ENCODE peak calls at places on chromosomes 5 and 9, in nine cellular contexts. One of them, this sample, is unnamed.
A peak's percentile ranks its signal among the peaks of the same experiment; 100 is the strongest.

GRCh38 chr5:14582797-14583137 is 1.2 kb downstream of the OTULINL start:
- DNase-seq in endothelial cell of umbilical vein: no peak
- DNase-seq in testis: no peak
- DNase-seq in body of pancreas: no peak
- DNase-seq in sigmoid colon: no peak
- DNase-seq in A549: no peak
- DNase-seq in breast epithelium: no peak
- DNase-seq in stomach: no peak
- DNase-seq in transverse colon: no peak
- DNase-seq in this sample: no peak

GRCh38 chr9:101514056-101514455 is 19.6 kb upstream of the RNF20 start:
- DNase-seq in endothelial cell of umbilical vein: no peak
- DNase-seq in testis: no peak
- DNase-seq in body of pancreas: no peak
- DNase-seq in sigmoid colon: no peak
- DNase-seq in A549: no peak
- DNase-seq in breast epithelium: no peak
- DNase-seq in stomach: no peak
- DNase-seq in transverse colon: no peak
- DNase-seq in this sample: no peak

GRCh38 chr5:149417714-149418368 is 38.7 kb upstream of the IL17B start:
- DNase-seq in endothelial cell of umbilical vein: no peak
- DNase-seq in testis: no peak
- DNase-seq in body of pancreas: no peak
- DNase-seq in sigmoid colon: peak; percentile 70
- DNase-seq in A549: no peak
- DNase-seq in breast epithelium: no peak
- DNase-seq in stomach: no peak
- DNase-seq in transverse colon: no peak
- DNase-seq in this sample: no peak

GRCh38 chr5:179759961-179760541 is 27.4 kb downstream of the MAML1 start:
- DNase-seq in endothelial cell of umbilical vein: no peak
- DNase-seq in testis: no peak
- DNase-seq in body of pancreas: no peak
- DNase-seq in sigmoid colon: no peak
- DNase-seq in A549: no peak
- DNase-seq in breast epithelium: no peak
- DNase-seq in stomach: no peak
- DNase-seq in transverse colon: no peak
- DNase-seq in this sample: no peak

GRCh38 chr9:126676685-126677143 is 63.0 kb downstream of the LMX1B start:
- DNase-seq in endothelial cell of umbilical vein: no peak
- DNase-seq in testis: no peak
- DNase-seq in body of pancreas: no peak
- DNase-seq in sigmoid colon: no peak
- DNase-seq in A549: no peak
- DNase-seq in breast epithelium: peak; percentile 54
- DNase-seq in stomach: no peak
- DNase-seq in transverse colon: no peak
- DNase-seq in this sample: no peak

GRCh38 chr5:132389051-132389331 is 19.5 kb downstream of the SLC22A5 start:
- DNase-seq in endothelial cell of umbilical vein: no peak
- DNase-seq in testis: no peak
- DNase-seq in body of pancreas: no peak
- DNase-seq in sigmoid colon: no peak
- DNase-seq in A549: no peak
- DNase-seq in breast epithelium: no peak
- DNase-seq in stomach: no peak
- DNase-seq in transverse colon: no peak
- DNase-seq in this sample: no peak

GRCh38 chr9:126524353-126525077 is 89.2 kb upstream of the LMX1B start:
- DNase-seq in endothelial cell of umbilical vein: no peak
- DNase-seq in testis: no peak
- DNase-seq in body of pancreas: no peak
- DNase-seq in sigmoid colon: peak; percentile 41
- DNase-seq in A549: no peak
- DNase-seq in breast epithelium: no peak
- DNase-seq in stomach: no peak
- DNase-seq in transverse colon: no peak
- DNase-seq in this sample: no peak

GRCh38 chr5:120055858-120056257 is 408.2 kb upstream of the PRR16 start:
- DNase-seq in endothelial cell of umbilical vein: peak; percentile 17
- DNase-seq in testis: no peak
- DNase-seq in body of pancreas: no peak
- DNase-seq in sigmoid colon: no peak
- DNase-seq in A549: no peak
- DNase-seq in breast epithelium: no peak
- DNase-seq in stomach: no peak
- DNase-seq in transverse colon: no peak
- DNase-seq in this sample: peak; percentile 14

GRCh38 chr5:160769264-160769663 is 82.7 kb downstream of the ATP10B start:
- DNase-seq in endothelial cell of umbilical vein: no peak
- DNase-seq in testis: no peak
- DNase-seq in body of pancreas: no peak
- DNase-seq in sigmoid colon: no peak
- DNase-seq in A549: no peak
- DNase-seq in breast epithelium: no peak
- DNase-seq in stomach: no peak
- DNase-seq in transverse colon: peak; percentile 79
- DNase-seq in this sample: no peak

GRCh38 chr9:125529589-125530515 is 177.2 kb downstream of the MAPKAP1 start:
- DNase-seq in endothelial cell of umbilical vein: no peak
- DNase-seq in testis: no peak
- DNase-seq in body of pancreas: no peak
- DNase-seq in sigmoid colon: no peak
- DNase-seq in A549: no peak
- DNase-seq in breast epithelium: no peak
- DNase-seq in stomach: no peak
- DNase-seq in transverse colon: no peak
- DNase-seq in this sample: no peak

GRCh38 chr9:97866848-97867247 is 13.8 kb downstream of the FOXE1 start:
- DNase-seq in endothelial cell of umbilical vein: no peak
- DNase-seq in testis: no peak
- DNase-seq in body of pancreas: no peak
- DNase-seq in sigmoid colon: no peak
- DNase-seq in A549: no peak
- DNase-seq in breast epithelium: no peak
- DNase-seq in stomach: no peak
- DNase-seq in transverse colon: no peak
- DNase-seq in this sample: no peak

GRCh38 chr5:165188555-165189260 is 1683.3 kb downstream of the MAT2B start:
- DNase-seq in endothelial cell of umbilical vein: no peak
- DNase-seq in testis: no peak
- DNase-seq in body of pancreas: no peak
- DNase-seq in sigmoid colon: no peak
- DNase-seq in A549: no peak
- DNase-seq in breast epithelium: no peak
- DNase-seq in stomach: no peak
- DNase-seq in transverse colon: no peak
- DNase-seq in this sample: no peak

GRCh38 chr5:145776886-145777285 is 58.3 kb downstream of the PRELID2 start:
- DNase-seq in endothelial cell of umbilical vein: no peak
- DNase-seq in testis: no peak
- DNase-seq in body of pancreas: no peak
- DNase-seq in sigmoid colon: no peak
- DNase-seq in A549: no peak
- DNase-seq in breast epithelium: no peak
- DNase-seq in stomach: no peak
- DNase-seq in transverse colon: no peak
- DNase-seq in this sample: no peak

GRCh38 chr5:145778144-145778900 is 56.8 kb downstream of the PRELID2 start:
- DNase-seq in endothelial cell of umbilical vein: no peak
- DNase-seq in testis: no peak
- DNase-seq in body of pancreas: no peak
- DNase-seq in sigmoid colon: no peak
- DNase-seq in A549: no peak
- DNase-seq in breast epithelium: no peak
- DNase-seq in stomach: no peak
- DNase-seq in transverse colon: no peak
- DNase-seq in this sample: no peak

GRCh38 chr5:145777445-145778063 is 57.6 kb downstream of the PRELID2 start:
- DNase-seq in endothelial cell of umbilical vein: no peak
- DNase-seq in testis: no peak
- DNase-seq in body of pancreas: no peak
- DNase-seq in sigmoid colon: no peak
- DNase-seq in A549: no peak
- DNase-seq in breast epithelium: no peak
- DNase-seq in stomach: no peak
- DNase-seq in transverse colon: no peak
- DNase-seq in this sample: no peak

GRCh38 chr5:145775893-145776444 is 59.2 kb downstream of the PRELID2 start:
- DNase-seq in endothelial cell of umbilical vein: peak; percentile 66
- DNase-seq in testis: no peak
- DNase-seq in body of pancreas: no peak
- DNase-seq in sigmoid colon: no peak
- DNase-seq in A549: peak; percentile 80
- DNase-seq in breast epithelium: no peak
- DNase-seq in stomach: no peak
- DNase-seq in transverse colon: no peak
- DNase-seq in this sample: peak; percentile 76

DNA sequence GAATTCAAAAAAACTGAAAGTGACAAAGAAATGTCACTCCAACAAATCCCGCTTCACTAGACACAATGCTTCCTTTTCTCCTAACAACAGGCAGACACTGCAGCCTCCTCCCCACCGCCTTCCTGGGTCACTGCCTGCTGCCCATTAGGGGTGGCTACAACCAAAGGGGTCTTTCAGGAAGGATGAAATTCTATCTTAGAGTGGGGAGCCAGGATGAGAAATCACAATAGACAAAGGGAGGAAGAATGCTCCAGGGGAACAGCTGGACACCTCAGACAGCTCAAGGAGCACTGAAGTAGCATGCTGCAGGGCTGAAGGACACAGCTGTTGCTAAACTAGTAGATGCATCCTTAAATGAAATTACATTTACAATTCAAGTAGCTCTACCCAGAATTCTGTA is 54.2 kb downstream of the PRELID2 start:
- DNase-seq in endothelial cell of umbilical vein: no peak
- DNase-seq in testis: no peak
- DNase-seq in body of pancreas: no peak
- DNase-seq in sigmoid colon: no peak
- DNase-seq in A549: no peak
- DNase-seq in breast epithelium: no peak
- DNase-seq in stomach: no peak
- DNase-seq in transverse colon: no peak
- DNase-seq in this sample: no peak
- TF ChIP-seq POLR2A in endothelial cell of umbilical vein: no peak
- TF ChIP-seq POLR2A in testis: no peak
- TF ChIP-seq POLR2A in body of pancreas: no peak
- TF ChIP-seq POLR2A in sigmoid colon: no peak
- TF ChIP-seq POLR2A in A549: no peak
- TF ChIP-seq POLR2A in breast epithelium: no peak
- TF ChIP-seq POLR2A in stomach: no peak
- TF ChIP-seq POLR2A in transverse colon: no peak
- TF ChIP-seq POLR2A in this sample: no peak

GRCh38 chr5:178464431-178465048 is 125.7 kb downstream of the COL23A1 start:
- DNase-seq in endothelial cell of umbilical vein: no peak
- DNase-seq in testis: no peak
- DNase-seq in body of pancreas: no peak
- DNase-seq in sigmoid colon: no peak
- DNase-seq in A549: no peak
- DNase-seq in breast epithelium: no peak
- DNase-seq in stomach: peak; percentile 10
- DNase-seq in transverse colon: no peak
- DNase-seq in this sample: no peak
- H3K4me3 ChIP-seq in endothelial cell of umbilical vein: no peak overlapping the region
- H3K4me3 ChIP-seq in testis: no peak overlapping the region
- H3K4me3 ChIP-seq in body of pancreas: no peak overlapping the region
- H3K4me3 ChIP-seq in sigmoid colon: no peak overlapping the region
- H3K4me3 ChIP-seq in A549: no peak overlapping the region
- H3K4me3 ChIP-seq in breast epithelium: no peak overlapping the region
- H3K4me3 ChIP-seq in stomach: no peak overlapping the region
- H3K4me3 ChIP-seq in transverse colon: no peak overlapping the region
- H3K4me3 ChIP-seq in this sample: no peak overlapping the region

DNA sequence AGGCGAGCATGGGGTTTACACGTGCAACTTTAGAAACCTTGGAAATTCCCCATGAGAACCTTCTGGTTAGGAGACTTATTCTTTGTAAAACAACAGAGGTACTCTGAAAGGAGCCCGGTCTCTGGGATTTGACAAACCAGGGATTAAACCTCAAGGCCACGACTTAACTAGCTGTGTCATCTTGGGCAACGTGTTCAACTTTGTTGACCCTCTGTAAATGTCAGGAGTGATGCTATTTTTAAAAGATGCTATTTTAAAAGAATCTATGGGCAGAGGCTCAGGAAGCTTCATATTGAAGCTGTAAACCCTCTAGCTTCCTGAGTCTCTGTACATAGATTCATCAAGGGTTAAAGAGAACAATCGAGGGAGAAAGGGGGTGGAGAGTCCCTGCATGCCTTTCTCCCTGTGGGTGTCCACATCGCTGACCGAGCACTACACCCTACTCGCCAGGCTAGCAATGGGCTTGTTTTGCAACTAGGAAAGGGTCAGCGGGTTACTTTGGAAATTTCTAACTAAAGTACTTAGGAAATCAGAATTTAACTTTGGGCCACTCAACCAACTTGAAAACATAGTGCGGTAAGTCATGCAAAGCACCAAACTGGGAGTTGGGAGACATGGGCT is 2.1 kb downstream of the SLC36A2 start:
- DNase-seq in endothelial cell of umbilical vein: no peak
- DNase-seq in testis: no peak
- DNase-seq in body of pancreas: no peak
- DNase-seq in sigmoid colon: no peak
- DNase-seq in A549: no peak
- DNase-seq in breast epithelium: no peak
- DNase-seq in stomach: no peak
- DNase-seq in transverse colon: no peak
- DNase-seq in this sample: no peak
- H3K27ac ChIP-seq in endothelial cell of umbilical vein: no peak overlapping the region
- H3K27ac ChIP-seq in testis: no peak overlapping the region
- H3K27ac ChIP-seq in body of pancreas: no peak overlapping the region
- H3K27ac ChIP-seq in sigmoid colon: no peak overlapping the region
- H3K27ac ChIP-seq in A549: no peak overlapping the region
- H3K27ac ChIP-seq in breast epithelium: peak overlapping the region; percentile 55
- H3K27ac ChIP-seq in stomach: no peak overlapping the region
- H3K27ac ChIP-seq in transverse colon: no peak overlapping the region
- H3K27ac ChIP-seq in this sample: no peak overlapping the region

DNA sequence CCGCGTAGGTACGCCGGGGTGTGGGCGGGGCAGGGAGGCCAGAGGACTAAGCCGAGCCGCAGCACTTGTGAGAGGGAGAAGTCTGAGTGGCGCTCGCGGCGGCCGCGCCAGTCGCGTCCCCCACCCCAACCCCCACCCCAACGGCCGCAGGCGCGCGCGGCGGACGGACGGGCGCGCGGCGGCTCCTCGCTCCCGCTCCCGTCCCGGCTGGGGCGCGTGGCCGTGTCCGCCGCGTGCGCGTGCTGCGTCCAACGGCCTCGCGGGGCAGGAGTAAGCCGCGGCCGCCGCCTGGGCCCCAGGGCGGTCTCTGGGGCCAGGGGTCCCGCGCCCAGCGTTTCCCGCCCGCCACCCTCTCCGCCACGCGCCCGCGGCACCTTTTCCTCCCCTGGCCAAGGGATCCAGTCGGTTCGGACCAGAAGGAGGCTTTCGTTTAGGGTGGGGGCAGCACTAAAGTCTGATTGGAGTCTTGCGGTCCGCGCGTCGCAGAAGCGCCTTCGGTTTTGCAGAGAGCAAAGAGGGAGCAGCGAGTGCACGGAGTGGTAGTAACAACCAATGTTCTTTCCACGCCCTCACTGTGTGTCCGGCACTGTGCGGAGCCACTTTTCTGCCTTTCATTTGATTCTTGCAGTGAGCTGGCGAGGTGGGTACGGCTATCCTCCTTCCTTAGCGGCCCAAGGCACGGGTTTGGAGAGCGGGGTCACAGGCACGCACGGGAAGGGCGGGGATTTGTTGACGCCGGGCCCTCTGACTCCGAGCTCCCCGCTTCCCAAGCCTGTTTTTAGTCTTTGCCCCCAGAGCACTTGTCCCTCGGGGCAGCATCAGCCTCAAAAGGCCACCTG is 494 bp downstream of the G3BP1 start:
- DNase-seq in endothelial cell of umbilical vein: peak; percentile 50
- DNase-seq in testis: peak; percentile 62
- DNase-seq in body of pancreas: peak; percentile 37
- DNase-seq in sigmoid colon: peak; percentile 74
- DNase-seq in A549: peak; percentile 28
- DNase-seq in breast epithelium: no peak
- DNase-seq in stomach: peak; percentile 41
- DNase-seq in transverse colon: peak; percentile 56
- DNase-seq in this sample: peak; percentile 77
- TF ChIP-seq POLR2A in endothelial cell of umbilical vein: no peak
- TF ChIP-seq POLR2A in testis: no peak
- TF ChIP-seq POLR2A in body of pancreas: no peak
- TF ChIP-seq POLR2A in sigmoid colon: no peak
- TF ChIP-seq POLR2A in A549: no peak
- TF ChIP-seq POLR2A in breast epithelium: no peak
- TF ChIP-seq POLR2A in stomach: no peak
- TF ChIP-seq POLR2A in transverse colon: no peak
- TF ChIP-seq POLR2A in this sample: peak; percentile 54

This sample was measured in adrenal gland.